ENCODE peak calls at places on chromosomes 12 and 14, in seven cellular contexts. One of them, this sample, is unnamed.
A peak's percentile ranks its signal among the peaks of the same experiment; 100 is the strongest.

GRCh38 chr14:56996721-56997399 is 186.6 kb upstream of the OTX2 start:
- DNase-seq in NCI-H774: peak; percentile 22
- DNase-seq in NCI-H460: no peak
- DNase-seq in substantia nigra: no peak
- DNase-seq in SJCRH30: no peak
- DNase-seq in activated CD4-positive, CD25-positive, alpha-beta regulatory T cell treated with anti-CD3 and anti-CD28 coated beads, Interleukin-2, amount 50 U/mL, for 72 hours: no peak
- DNase-seq in NCI-H1436: peak; percentile 80
- DNase-seq in this sample: peak; percentile 26

GRCh38 chr12:123498126-123498825 is 35.2 kb downstream of the RILPL1 start:
- DNase-seq in NCI-H774: no peak
- DNase-seq in NCI-H460: no peak
- DNase-seq in substantia nigra: no peak
- DNase-seq in SJCRH30: no peak
- DNase-seq in activated CD4-positive, CD25-positive, alpha-beta regulatory T cell treated with anti-CD3 and anti-CD28 coated beads, Interleukin-2, amount 50 U/mL, for 72 hours: no peak
- DNase-seq in NCI-H1436: no peak
- DNase-seq in this sample: no peak

GRCh38 chr12:41254546-41254945 is 66.4 kb downstream of the PDZRN4 start:
- DNase-seq in NCI-H774: no peak
- DNase-seq in NCI-H460: no peak
- DNase-seq in substantia nigra: no peak
- DNase-seq in SJCRH30: no peak
- DNase-seq in activated CD4-positive, CD25-positive, alpha-beta regulatory T cell treated with anti-CD3 and anti-CD28 coated beads, Interleukin-2, amount 50 U/mL, for 72 hours: no peak
- DNase-seq in NCI-H1436: no peak
- DNase-seq in this sample: no peak

GRCh38 chr12:12563529-12563928 is 866 bp upstream of the DUSP16 start:
- DNase-seq in NCI-H774: no peak
- DNase-seq in NCI-H460: no peak
- DNase-seq in substantia nigra: no peak
- DNase-seq in SJCRH30: no peak
- DNase-seq in activated CD4-positive, CD25-positive, alpha-beta regulatory T cell treated with anti-CD3 and anti-CD28 coated beads, Interleukin-2, amount 50 U/mL, for 72 hours: no peak
- DNase-seq in NCI-H1436: peak; percentile 11
- DNase-seq in this sample: no peak

GRCh38 chr12:56252649-56253048 is 5.5 kb downstream of the ANKRD52 start:
- DNase-seq in NCI-H774: no peak
- DNase-seq in NCI-H460: no peak
- DNase-seq in substantia nigra: no peak
- DNase-seq in SJCRH30: no peak
- DNase-seq in activated CD4-positive, CD25-positive, alpha-beta regulatory T cell treated with anti-CD3 and anti-CD28 coated beads, Interleukin-2, amount 50 U/mL, for 72 hours: no peak
- DNase-seq in NCI-H1436: no peak
- DNase-seq in this sample: no peak

GRCh38 chr12:91772411-91772810 is 373.2 kb downstream of the BTG1 start:
- DNase-seq in NCI-H774: no peak
- DNase-seq in NCI-H460: no peak
- DNase-seq in substantia nigra: no peak
- DNase-seq in SJCRH30: no peak
- DNase-seq in activated CD4-positive, CD25-positive, alpha-beta regulatory T cell treated with anti-CD3 and anti-CD28 coated beads, Interleukin-2, amount 50 U/mL, for 72 hours: no peak
- DNase-seq in NCI-H1436: no peak
- DNase-seq in this sample: no peak

GRCh38 chr12:12079291-12079690 is 8.6 kb downstream of the BCL2L14 start:
- DNase-seq in NCI-H774: no peak
- DNase-seq in NCI-H460: no peak
- DNase-seq in substantia nigra: no peak
- DNase-seq in SJCRH30: no peak
- DNase-seq in activated CD4-positive, CD25-positive, alpha-beta regulatory T cell treated with anti-CD3 and anti-CD28 coated beads, Interleukin-2, amount 50 U/mL, for 72 hours: no peak
- DNase-seq in NCI-H1436: no peak
- DNase-seq in this sample: no peak

GRCh38 chr12:108638141-108638823 is 4.6 kb upstream of the SELPLG start:
- DNase-seq in NCI-H774: no peak
- DNase-seq in NCI-H460: no peak
- DNase-seq in substantia nigra: peak; percentile 56
- DNase-seq in SJCRH30: peak; percentile 78
- DNase-seq in activated CD4-positive, CD25-positive, alpha-beta regulatory T cell treated with anti-CD3 and anti-CD28 coated beads, Interleukin-2, amount 50 U/mL, for 72 hours: no peak
- DNase-seq in NCI-H1436: no peak
- DNase-seq in this sample: no peak

GRCh38 chr12:6425588-6426531 is 18.9 kb upstream of the CD27 start:
- DNase-seq in NCI-H774: no peak
- DNase-seq in NCI-H460: no peak
- DNase-seq in substantia nigra: no peak
- DNase-seq in SJCRH30: peak; percentile 29
- DNase-seq in activated CD4-positive, CD25-positive, alpha-beta regulatory T cell treated with anti-CD3 and anti-CD28 coated beads, Interleukin-2, amount 50 U/mL, for 72 hours: peak; percentile 51
- DNase-seq in NCI-H1436: no peak
- DNase-seq in this sample: no peak

GRCh38 chr12:57372233-57372632 is 58.6 kb downstream of the R3HDM2 start:
- DNase-seq in NCI-H774: no peak
- DNase-seq in NCI-H460: no peak
- DNase-seq in substantia nigra: no peak
- DNase-seq in SJCRH30: no peak
- DNase-seq in activated CD4-positive, CD25-positive, alpha-beta regulatory T cell treated with anti-CD3 and anti-CD28 coated beads, Interleukin-2, amount 50 U/mL, for 72 hours: no peak
- DNase-seq in NCI-H1436: no peak
- DNase-seq in this sample: no peak

GRCh38 chr12:64824130-64824499 is 332 bp upstream of the TBC1D30 start:
- DNase-seq in NCI-H774: no peak
- DNase-seq in NCI-H460: no peak
- DNase-seq in substantia nigra: no peak
- DNase-seq in SJCRH30: no peak
- DNase-seq in activated CD4-positive, CD25-positive, alpha-beta regulatory T cell treated with anti-CD3 and anti-CD28 coated beads, Interleukin-2, amount 50 U/mL, for 72 hours: no peak
- DNase-seq in NCI-H1436: no peak
- DNase-seq in this sample: no peak

GRCh38 chr12:57632369-57632897 is 568 bp downstream of the B4GALNT1 start:
- DNase-seq in NCI-H774: no peak
- DNase-seq in NCI-H460: no peak
- DNase-seq in substantia nigra: no peak
- DNase-seq in SJCRH30: peak; percentile 73
- DNase-seq in activated CD4-positive, CD25-positive, alpha-beta regulatory T cell treated with anti-CD3 and anti-CD28 coated beads, Interleukin-2, amount 50 U/mL, for 72 hours: no peak
- DNase-seq in NCI-H1436: no peak
- DNase-seq in this sample: peak; percentile 11

GRCh38 chr12:104680070-104680469 is 223.3 kb downstream of the CHST11 start:
- DNase-seq in NCI-H774: no peak
- DNase-seq in NCI-H460: no peak
- DNase-seq in substantia nigra: no peak
- DNase-seq in SJCRH30: no peak
- DNase-seq in activated CD4-positive, CD25-positive, alpha-beta regulatory T cell treated with anti-CD3 and anti-CD28 coated beads, Interleukin-2, amount 50 U/mL, for 72 hours: no peak
- DNase-seq in NCI-H1436: no peak
- DNase-seq in this sample: peak; percentile 84

GRCh38 chr14:34465069-34465859 is 3.2 kb upstream of the SPTSSA start:
- DNase-seq in NCI-H774: no peak
- DNase-seq in NCI-H460: no peak
- DNase-seq in substantia nigra: no peak
- DNase-seq in SJCRH30: no peak
- DNase-seq in activated CD4-positive, CD25-positive, alpha-beta regulatory T cell treated with anti-CD3 and anti-CD28 coated beads, Interleukin-2, amount 50 U/mL, for 72 hours: no peak
- DNase-seq in NCI-H1436: no peak
- DNase-seq in this sample: no peak

GRCh38 chr14:83260751-83261150 is 1727.1 kb upstream of the SEL1L start:
- DNase-seq in NCI-H774: no peak
- DNase-seq in NCI-H460: no peak
- DNase-seq in substantia nigra: no peak
- DNase-seq in SJCRH30: no peak
- DNase-seq in activated CD4-positive, CD25-positive, alpha-beta regulatory T cell treated with anti-CD3 and anti-CD28 coated beads, Interleukin-2, amount 50 U/mL, for 72 hours: no peak
- DNase-seq in NCI-H1436: no peak
- DNase-seq in this sample: no peak

GRCh38 chr12:10739157-10740118 is 16.3 kb upstream of the YBX3 start:
- DNase-seq in NCI-H774: no peak
- DNase-seq in NCI-H460: no peak
- DNase-seq in substantia nigra: no peak
- DNase-seq in SJCRH30: no peak
- DNase-seq in activated CD4-positive, CD25-positive, alpha-beta regulatory T cell treated with anti-CD3 and anti-CD28 coated beads, Interleukin-2, amount 50 U/mL, for 72 hours: no peak
- DNase-seq in NCI-H1436: no peak
- DNase-seq in this sample: no peak

GRCh38 chr12:32885831-32886230 is 10.7 kb downstream of the PKP2 start:
- DNase-seq in NCI-H774: peak; percentile 34
- DNase-seq in NCI-H460: no peak
- DNase-seq in substantia nigra: no peak
- DNase-seq in SJCRH30: no peak
- DNase-seq in activated CD4-positive, CD25-positive, alpha-beta regulatory T cell treated with anti-CD3 and anti-CD28 coated beads, Interleukin-2, amount 50 U/mL, for 72 hours: no peak
- DNase-seq in NCI-H1436: peak; percentile 20
- DNase-seq in this sample: no peak

GRCh38 chr12:48936379-48936979 is 11.2 kb upstream of the FKBP11 start:
- DNase-seq in NCI-H774: peak; percentile 25
- DNase-seq in NCI-H460: peak; percentile 62
- DNase-seq in substantia nigra: no peak
- DNase-seq in SJCRH30: peak; percentile 84
- DNase-seq in activated CD4-positive, CD25-positive, alpha-beta regulatory T cell treated with anti-CD3 and anti-CD28 coated beads, Interleukin-2, amount 50 U/mL, for 72 hours: peak; percentile 81
- DNase-seq in NCI-H1436: peak; percentile 32
- DNase-seq in this sample: peak; percentile 82

GRCh38 chr14:99654235-99655000 is 9.5 kb downstream of the HHIPL1 start:
- DNase-seq in NCI-H774: no peak
- DNase-seq in NCI-H460: no peak
- DNase-seq in substantia nigra: no peak
- DNase-seq in SJCRH30: peak; percentile 72
- DNase-seq in activated CD4-positive, CD25-positive, alpha-beta regulatory T cell treated with anti-CD3 and anti-CD28 coated beads, Interleukin-2, amount 50 U/mL, for 72 hours: no peak
- DNase-seq in NCI-H1436: peak; percentile 15
- DNase-seq in this sample: peak; percentile 96

GRCh38 chr12:50353404-50353803 is 43.0 kb downstream of the FAM186A start:
- DNase-seq in NCI-H774: no peak
- DNase-seq in NCI-H460: no peak
- DNase-seq in substantia nigra: no peak
- DNase-seq in SJCRH30: no peak
- DNase-seq in activated CD4-positive, CD25-positive, alpha-beta regulatory T cell treated with anti-CD3 and anti-CD28 coated beads, Interleukin-2, amount 50 U/mL, for 72 hours: no peak
- DNase-seq in NCI-H1436: no peak
- DNase-seq in this sample: no peak

GRCh38 chr12:117096643-117097042 is 2.6 kb downstream of the TESC start:
- DNase-seq in NCI-H774: no peak
- DNase-seq in NCI-H460: no peak
- DNase-seq in substantia nigra: no peak
- DNase-seq in SJCRH30: no peak
- DNase-seq in activated CD4-positive, CD25-positive, alpha-beta regulatory T cell treated with anti-CD3 and anti-CD28 coated beads, Interleukin-2, amount 50 U/mL, for 72 hours: no peak
- DNase-seq in NCI-H1436: no peak
- DNase-seq in this sample: no peak

GRCh38 chr12:121535150-121536057 is 45.4 kb downstream of the KDM2B start:
- DNase-seq in NCI-H774: no peak
- DNase-seq in NCI-H460: no peak
- DNase-seq in substantia nigra: no peak
- DNase-seq in SJCRH30: no peak
- DNase-seq in activated CD4-positive, CD25-positive, alpha-beta regulatory T cell treated with anti-CD3 and anti-CD28 coated beads, Interleukin-2, amount 50 U/mL, for 72 hours: no peak
- DNase-seq in NCI-H1436: no peak
- DNase-seq in this sample: no peak

GRCh38 chr12:7158866-7159600 is 28.9 kb downstream of the CLSTN3 start:
- DNase-seq in NCI-H774: no peak
- DNase-seq in NCI-H460: no peak
- DNase-seq in substantia nigra: no peak
- DNase-seq in SJCRH30: no peak
- DNase-seq in activated CD4-positive, CD25-positive, alpha-beta regulatory T cell treated with anti-CD3 and anti-CD28 coated beads, Interleukin-2, amount 50 U/mL, for 72 hours: no peak
- DNase-seq in NCI-H1436: no peak
- DNase-seq in this sample: no peak

GRCh38 chr12:94416613-94417012 is 43.1 kb downstream of the CEP83 start:
- DNase-seq in NCI-H774: no peak
- DNase-seq in NCI-H460: no peak
- DNase-seq in substantia nigra: no peak
- DNase-seq in SJCRH30: no peak
- DNase-seq in activated CD4-positive, CD25-positive, alpha-beta regulatory T cell treated with anti-CD3 and anti-CD28 coated beads, Interleukin-2, amount 50 U/mL, for 72 hours: no peak
- DNase-seq in NCI-H1436: no peak
- DNase-seq in this sample: no peak

GRCh38 chr12:21476949-21477348 is 24.5 kb downstream of the RECQL start:
- DNase-seq in NCI-H774: no peak
- DNase-seq in NCI-H460: no peak
- DNase-seq in substantia nigra: no peak
- DNase-seq in SJCRH30: no peak
- DNase-seq in activated CD4-positive, CD25-positive, alpha-beta regulatory T cell treated with anti-CD3 and anti-CD28 coated beads, Interleukin-2, amount 50 U/mL, for 72 hours: no peak
- DNase-seq in NCI-H1436: no peak
- DNase-seq in this sample: no peak